ENCODE peak calls at places on chromosomes 12 and 14, in nine cellular contexts. P is left lung, A is kidney, V is right atrium auricular region, K is neural progenitor cell, G is fibroblast of lung, N is IMR-90, S is uterus, Y is pancreas. H is an unnamed sample.

GRCh38 chr12:45644521-45644920 is 85.0 kb upstream of the ARID2 start:
- DNase-seq in K (no peak), G (peak; percentile 34), V (no peak), S (no peak), N (peak; percentile 71), A (no peak), P (no peak), Y (no peak), H (no peak)

GRCh38 chr12:124130717-124131670 is 158.0 kb downstream of the ZNF664 start:
- DNase-seq in P (no peak), V (no peak), G (no peak), S (no peak), Y (no peak), N (no peak), A (no peak), K (no peak), H (peak; percentile 24)

GRCh38 chr14:77059276-77059934 is 30.9 kb upstream of the IRF2BPL start:
- DNase-seq in K (peak; percentile 34), G (peak; percentile 97), Y (no peak), N (peak; percentile 91), S (no peak), V (no peak), P (no peak), A (peak; percentile 89), H (no peak)

GRCh38 chr12:93946542-93947150 is 201.7 kb upstream of the PLXNC1 start:
- DNase-seq in Y (no peak), P (no peak), G (peak; percentile 68), V (no peak), A (no peak), K (no peak), N (peak; percentile 56), S (no peak), H (no peak)

GRCh38 chr12:93060666-93061413 is 131.7 kb upstream of the EEA1 start:
- DNase-seq in V (no peak), G (peak; percentile 47), S (peak; percentile 42), Y (no peak), A (no peak), N (peak; percentile 57), K (no peak), P (no peak), H (no peak)

GRCh38 chr14:87810711-87811110 is 182.3 kb downstream of the GALC start:
- DNase-seq in N (no peak), S (no peak), G (no peak), V (no peak), K (no peak), Y (no peak), P (no peak), A (no peak), H (no peak)

GRCh38 chr12:1917172-1918070 is 1.0 kb downstream of the CACNA2D4 start:
- DNase-seq in N (no peak), G (no peak), K (no peak), S (no peak), V (peak; percentile 59), Y (no peak), P (peak; percentile 51), A (no peak), H (peak; percentile 20)

GRCh38 chr12:26268841-26269553 is 73.6 kb downstream of the SSPN start:
- DNase-seq in N (peak; percentile 36), P (no peak), Y (no peak), S (no peak), V (no peak), G (no peak), A (no peak), K (no peak), H (no peak)

GRCh38 chr12:122318607-122319311 is 52.5 kb upstream of the VPS33A start:
- DNase-seq in S (no peak), N (peak; percentile 91), P (no peak), A (no peak), Y (no peak), V (no peak), G (peak; percentile 96), K (no peak), H (no peak)

GRCh38 chr14:38207830-38208815 is at the start of gene SSTR1:
- DNase-seq in K (peak; percentile 44), G (peak; percentile 12), S (no peak), P (no peak), Y (peak; percentile 85), N (no peak), V (no peak), A (peak; percentile 61), H (peak; percentile 93)

DNA sequence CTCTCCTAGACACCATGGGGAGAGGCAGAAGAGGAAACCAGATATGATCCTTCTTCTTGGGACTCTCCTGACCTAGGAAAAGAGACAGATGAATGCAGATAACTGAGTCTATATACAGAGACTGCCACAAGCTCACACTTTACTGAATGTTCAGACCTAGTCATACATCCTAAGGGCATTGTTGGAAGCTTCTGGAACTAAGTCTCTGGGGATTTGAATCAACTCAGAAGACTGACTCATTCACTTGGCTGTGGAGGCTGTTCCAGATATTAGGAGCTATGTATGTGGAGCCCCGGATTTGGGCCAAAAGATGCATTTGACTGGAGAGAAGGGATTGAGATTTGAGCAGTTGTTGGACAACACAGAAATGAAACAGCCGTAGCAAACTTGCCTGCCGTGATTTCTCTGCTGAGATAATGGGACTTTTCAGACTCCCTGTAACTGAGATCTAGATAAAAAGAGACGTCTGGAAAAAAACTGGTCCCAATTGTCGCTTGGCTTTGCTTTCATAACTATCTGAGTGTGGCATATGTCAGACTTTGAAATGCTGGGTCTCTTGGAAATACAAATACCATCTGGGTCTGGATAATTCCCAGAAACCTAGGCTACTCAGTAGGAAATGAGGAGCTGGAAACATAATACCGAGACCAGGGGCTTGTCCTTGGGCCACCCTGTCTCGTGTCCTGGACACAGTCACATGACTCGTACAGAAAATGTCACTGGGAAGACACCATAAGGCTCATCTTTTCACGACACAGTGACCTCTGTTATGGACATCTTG is 396.8 kb downstream of the NUAK1 start:
- DNase-seq in P (no peak), A (no peak), G (peak; percentile 93), S (no peak), Y (no peak), V (no peak), K (no peak), N (peak; percentile 83), H (peak; percentile 23)
- H3K4me1 ChIP-seq in P (peaks cover 6% of the 10 kb centered on the region), A (no peaks in the 10 kb centered on the region), G (no peaks in the 10 kb centered on the region), S (peaks cover 8% of the 10 kb centered on the region), Y (no peaks in the 10 kb centered on the region), V (no peaks in the 10 kb centered on the region), K (peaks cover 30% of the 10 kb centered on the region), N (peaks cover 2% of the 10 kb centered on the region), H (no peaks in the 10 kb centered on the region)

DNA sequence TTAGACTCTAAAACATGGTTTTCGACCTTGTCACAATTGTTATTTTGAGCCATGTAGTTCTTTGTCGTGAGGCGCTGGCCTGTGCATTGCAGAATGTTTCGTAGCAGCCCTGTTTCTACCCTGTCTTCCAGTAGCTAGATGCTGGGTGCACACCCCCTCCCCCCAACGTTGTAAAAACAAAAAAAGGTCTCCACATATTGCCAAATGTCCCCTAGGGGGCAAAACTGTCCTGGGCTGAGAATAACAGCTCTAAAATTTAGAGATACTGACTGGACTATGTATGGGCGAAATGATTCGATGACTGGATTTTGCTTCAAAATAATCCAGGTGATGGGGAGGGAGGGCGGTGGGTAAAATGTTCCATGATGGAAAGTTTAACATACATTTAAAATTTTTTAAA is 126.1 kb upstream of the FUT8 start:
- DNase-seq in K (no peak), Y (no peak), N (no peak), A (no peak), V (no peak), P (no peak), G (no peak), S (no peak), H (no peak)
- TF ChIP-seq CTCF in K (peak; percentile 28), Y (no peak), N (no peak), A (peak; percentile 3), V (no peak), P (no peak), G (peak; percentile 31), S (no peak), H (no peak)

GRCh38 chr12:69545081-69545480 is 40.2 kb upstream of the CCT2 start:
- DNase-seq in A (no peak), G (no peak), N (no peak), K (no peak), Y (no peak), P (no peak), V (no peak), S (no peak), H (no peak)

GRCh38 chr12:69546693-69547438 is 38.4 kb upstream of the CCT2 start:
- DNase-seq in P (no peak), Y (no peak), N (no peak), G (no peak), A (no peak), S (no peak), K (no peak), V (no peak), H (no peak)

GRCh38 chr12:69550951-69551350 is 34.3 kb upstream of the CCT2 start:
- DNase-seq in A (no peak), N (no peak), K (no peak), V (no peak), P (no peak), S (no peak), G (no peak), Y (no peak), H (no peak)

GRCh38 chr12:69544087-69544486 is 41.2 kb upstream of the CCT2 start:
- DNase-seq in A (no peak), N (no peak), K (no peak), Y (no peak), V (no peak), G (no peak), S (no peak), P (no peak), H (no peak)

DNA sequence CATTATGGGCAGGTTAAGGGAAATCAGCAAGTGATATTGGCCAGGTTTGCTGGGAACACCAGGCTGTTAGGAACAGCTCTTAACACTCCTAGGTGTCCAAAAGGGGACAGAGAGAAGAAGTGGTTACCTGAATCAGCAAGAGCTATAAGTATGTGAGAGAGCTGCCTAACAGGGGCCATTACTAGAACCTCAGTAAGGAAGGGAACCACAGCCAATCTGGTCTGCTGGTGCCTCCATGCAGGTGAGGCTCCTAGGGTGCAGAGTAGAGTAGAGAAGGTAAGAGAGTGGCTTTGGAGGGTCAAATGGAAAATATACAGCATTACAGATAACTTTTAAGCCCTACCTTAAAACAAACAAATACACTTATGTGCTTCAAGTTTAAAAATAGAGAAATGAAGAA is 36.6 kb upstream of the CCT2 start:
- DNase-seq in P (no peak), A (no peak), Y (no peak), K (no peak), G (no peak), N (no peak), V (no peak), S (no peak), H (no peak)
- H3K4me1 ChIP-seq in P (peaks cover 4% of the 10 kb centered on the region), A (no peaks in the 10 kb centered on the region), Y (no peaks in the 10 kb centered on the region), K (no peaks in the 10 kb centered on the region), G (no peaks in the 10 kb centered on the region), N (no peaks in the 10 kb centered on the region), V (no peaks in the 10 kb centered on the region), S (no peaks in the 10 kb centered on the region), H (no peaks in the 10 kb centered on the region)

DNA sequence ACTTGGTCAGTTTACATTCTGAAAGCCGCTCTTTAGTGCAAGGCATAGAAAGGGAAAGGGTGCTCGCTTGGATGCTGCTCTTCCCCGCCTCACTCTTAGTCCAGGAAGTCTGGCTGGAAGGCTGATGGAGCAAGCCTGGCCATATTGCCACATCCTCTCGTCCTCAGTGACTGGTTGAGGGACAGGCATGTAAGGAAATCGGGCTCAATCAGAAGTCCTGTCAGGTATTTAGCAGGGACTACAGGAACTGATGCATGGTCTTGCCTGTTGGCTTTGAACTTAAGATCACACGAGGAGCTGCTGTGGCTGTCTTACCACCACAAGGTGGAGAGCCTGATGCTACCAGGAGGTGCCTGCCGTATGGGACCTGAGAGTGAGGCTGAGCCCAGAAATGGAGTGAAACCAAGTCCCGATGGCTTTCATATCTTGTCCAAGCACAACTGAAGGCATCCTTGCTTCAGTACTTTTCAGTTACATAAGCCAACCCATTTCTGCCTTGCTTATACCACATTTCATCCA is 10.7 kb upstream of the C12orf75 start:
- DNase-seq in K (no peak), V (no peak), G (no peak), S (no peak), Y (no peak), A (no peak), N (no peak), P (no peak), H (no peak)
- TF ChIP-seq CTCF in K (no peak), V (no peak), G (no peak), S (no peak), Y (no peak), A (no peak), N (no peak), P (no peak), H (no peak)

H was measured in colonic mucosa.